ENCODE peak calls at places on chromosome 18, in eight cellular contexts. L is heart right ventricle, V is brain microvascular endothelial cell, Y is cardiac muscle cell, M is astrocyte, P is heart left ventricle, J is stomach, I is IMR-90. C is an unnamed sample.

GRCh38 chr18:69813559-69813958 is 134.1 kb downstream of the CD226 start:
- DNase-seq in L (no peak), J (no peak), I (no peak), M (no peak), P (no peak), Y (no peak), V (no peak), C (no peak)

GRCh38 chr18:11419336-11419735 is 190.1 kb upstream of the SLC35G4 start:
- DNase-seq in V (no peak), L (no peak), I (no peak), M (no peak), J (no peak), P (no peak), Y (peak; percentile 3), C (no peak)

GRCh38 chr18:59681521-59682004 is 15.7 kb downstream of the CCBE1 start:
- DNase-seq in J (no peak), I (no peak), M (no peak), L (no peak), Y (no peak), P (no peak), V (no peak), C (no peak)

GRCh38 chr18:74517236-74517630 is 17.1 kb upstream of the CNDP1 start:
- DNase-seq in V (no peak), I (no peak), M (no peak), L (no peak), Y (no peak), P (no peak), J (peak; percentile 23), C (no peak)

GRCh38 chr18:78378983-78379382 is 600.6 kb upstream of the SALL3 start:
- DNase-seq in L (no peak), V (no peak), M (no peak), P (no peak), I (no peak), J (no peak), Y (no peak), C (no peak)

GRCh38 chr18:9681217-9681616 is 26.9 kb upstream of the RAB31 start:
- DNase-seq in I (no peak), L (no peak), Y (no peak), V (no peak), M (no peak), J (no peak), P (no peak), C (no peak)

GRCh38 chr18:31661965-31662364 is 22.4 kb downstream of the B4GALT6 start:
- DNase-seq in M (peak; percentile 91), L (no peak), Y (peak; percentile 80), P (no peak), J (no peak), I (peak; percentile 35), V (peak; percentile 22), C (no peak)

GRCh38 chr18:2515908-2516625 is 55.2 kb downstream of the METTL4 start:
- DNase-seq in L (no peak), Y (peak; percentile 83), M (peak; percentile 94), J (no peak), P (no peak), V (peak; percentile 89), I (peak; percentile 95), C (no peak)

GRCh38 chr18:40760251-40760650 is 1194.8 kb upstream of the PIK3C3 start:
- DNase-seq in M (no peak), I (no peak), J (no peak), V (no peak), L (no peak), Y (no peak), P (no peak), C (no peak)

GRCh38 chr18:79684283-79684631 is 4.7 kb downstream of the CTDP1 start:
- DNase-seq in P (no peak), M (no peak), V (no peak), J (no peak), L (no peak), I (no peak), Y (no peak), C (no peak)

GRCh38 chr18:45621068-45621511 is 5.8 kb downstream of the SLC14A2 start:
- DNase-seq in Y (peak; percentile 54), J (no peak), V (peak; percentile 25), P (peak; percentile 32), L (no peak), M (no peak), I (peak; percentile 44), C (peak; percentile 17)

GRCh38 chr18:67367540-67367939 is 149.0 kb downstream of the DSEL start:
- DNase-seq in L (no peak), Y (no peak), V (no peak), M (peak; percentile 14), J (no peak), I (peak; percentile 38), P (no peak), C (no peak)

GRCh38 chr18:36572135-36572856 is 256.5 kb downstream of the TPGS2 start:
- DNase-seq in I (peak; percentile 49), M (peak; percentile 44), V (peak; percentile 60), P (no peak), Y (peak; percentile 80), J (no peak), L (no peak), C (peak; percentile 51)

GRCh38 chr18:59848002-59848401 is 51.8 kb upstream of the PMAIP1 start:
- DNase-seq in I (no peak), Y (no peak), J (no peak), M (no peak), P (no peak), V (no peak), L (no peak), C (no peak)

GRCh38 chr18:6405237-6406074 is 9.3 kb downstream of the L3MBTL4 start:
- DNase-seq in P (no peak), J (no peak), I (no peak), M (peak; percentile 18), Y (peak; percentile 24), V (peak; percentile 36), L (no peak), C (no peak)

GRCh38 chr18:79105455-79105854 is 36.3 kb downstream of the ATP9B start:
- DNase-seq in I (no peak), Y (no peak), V (no peak), L (no peak), J (no peak), M (no peak), P (no peak), C (no peak)

GRCh38 chr18:9348079-9348671 is 13.6 kb downstream of the TWSG1 start:
- DNase-seq in P (no peak), Y (peak; percentile 59), V (peak; percentile 21), J (no peak), M (peak; percentile 76), I (peak; percentile 54), L (no peak), C (no peak)

GRCh38 chr18:79393181-79393598 is 2.5 kb upstream of the NFATC1 start:
- DNase-seq in J (no peak), I (no peak), M (no peak), P (no peak), V (no peak), L (peak; percentile 49), Y (peak; percentile 36), C (no peak)

DNA sequence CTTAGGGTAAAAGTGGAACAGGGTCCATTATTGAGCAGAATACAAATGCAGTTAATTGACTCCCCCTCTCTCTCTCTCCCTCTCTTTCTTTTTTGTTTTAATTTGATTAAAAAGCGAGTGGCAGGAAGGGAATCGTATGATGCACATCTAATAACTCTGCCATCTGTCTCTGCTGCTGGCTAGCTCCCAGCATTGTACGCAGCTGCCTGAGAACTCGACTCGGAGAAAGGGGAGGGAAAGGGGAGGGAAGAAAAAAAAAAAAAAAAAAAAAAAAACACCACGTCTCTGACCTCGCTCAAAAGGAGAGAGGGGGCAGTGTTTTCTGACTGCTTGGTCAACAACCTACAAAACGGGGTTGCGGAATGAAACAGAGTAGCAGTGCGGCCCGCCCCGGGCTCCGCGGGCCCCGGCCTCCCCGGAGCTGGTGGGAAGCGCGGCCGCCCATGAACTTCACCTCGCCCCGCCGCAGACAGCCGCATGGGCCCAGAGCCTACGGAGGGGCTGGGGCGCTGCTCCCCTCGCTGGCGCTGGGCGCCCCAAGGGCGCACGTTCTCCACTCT is 265.7 kb downstream of the TCF4 start:
- DNase-seq in V (peak; percentile 90), P (peak; percentile 88), I (peak; percentile 96), Y (peak; percentile 96), M (peak; percentile 93), J (peak; percentile 49), L (peak; percentile 84), C (peak; percentile 45)
- TF ChIP-seq CTCF in V (no peak), P (no peak), I (peak; percentile 14), Y (peak; percentile 26), M (no peak), J (no peak), L (peak; percentile 52), C (no peak)

GRCh38 chr18:72868666-72869661 is 1.2 kb upstream of the NETO1 start:
- DNase-seq in L (no peak), M (no peak), P (no peak), Y (no peak), I (no peak), J (no peak), V (no peak), C (no peak)

GRCh38 chr18:72869786-72870185 is 2.0 kb upstream of the NETO1 start:
- DNase-seq in I (no peak), Y (no peak), M (no peak), P (no peak), J (no peak), V (no peak), L (no peak), C (no peak)

GRCh38 chr18:72866572-72866900 is 1.3 kb downstream of the NETO1 start:
- DNase-seq in J (no peak), I (no peak), L (no peak), Y (no peak), V (no peak), M (no peak), P (no peak), C (no peak)

GRCh38 chr18:72867721-72868665 is at the start of gene NETO1:
- DNase-seq in I (no peak), V (no peak), Y (no peak), J (no peak), L (no peak), P (no peak), M (no peak), C (no peak)

GRCh38 chr18:72866901-72867701 is 686 bp downstream of the NETO1 start:
- DNase-seq in P (no peak), V (no peak), I (no peak), Y (no peak), M (no peak), L (no peak), J (no peak), C (peak; percentile 57)
- H3K27me3 ChIP-seq in P (peaks cover 36% of the 10 kb centered on the region), V (peaks cover 8% of the 10 kb centered on the region), I (peaks cover 35% of the 10 kb centered on the region), Y (peaks cover 50% of the 10 kb centered on the region), M (peaks cover 3% of the 10 kb centered on the region), L (peaks cover 49% of the 10 kb centered on the region), J (peaks cover 28% of the 10 kb centered on the region), C (peaks cover 3% of the 10 kb centered on the region)

DNA sequence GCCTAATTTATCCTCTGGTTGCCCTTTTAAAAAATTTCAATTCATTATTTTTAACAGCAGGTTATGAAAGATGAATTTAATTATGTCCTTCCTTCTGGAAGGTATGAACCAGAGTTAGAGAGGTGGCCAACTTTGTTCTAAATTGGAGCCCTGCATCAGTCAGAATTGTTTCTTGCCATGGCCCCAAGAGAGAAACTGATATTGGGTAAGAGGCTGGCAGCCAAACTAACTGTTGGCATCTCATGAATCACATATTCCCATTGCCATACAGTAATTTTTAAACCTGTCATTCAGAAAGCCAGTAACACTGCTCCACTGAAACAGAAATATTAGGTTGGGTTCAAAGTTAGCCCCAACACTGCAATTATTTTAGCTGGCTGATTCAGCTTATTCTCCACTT is 67.4 kb downstream of the SMAD2 start:
- DNase-seq in V (no peak), I (no peak), Y (peak; percentile 12), P (peak; percentile 34), J (no peak), M (no peak), L (no peak), C (no peak)
- H3K36me3 ChIP-seq in V (peaks cover 4% of the 10 kb centered on the region), I (peaks cover 8% of the 10 kb centered on the region), Y (peaks cover 29% of the 10 kb centered on the region), P (no peaks in the 10 kb centered on the region), J (peaks cover 73% of the 10 kb centered on the region), M (peaks cover 19% of the 10 kb centered on the region), L (no peaks in the 10 kb centered on the region), C (peaks cover 7% of the 10 kb centered on the region)

GRCh38 chr18:477565-477964 is 22.9 kb downstream of the COLEC12 start:
- DNase-seq in J (peak; percentile 53), M (no peak), I (no peak), Y (no peak), P (no peak), V (no peak), L (no peak), C (peak; percentile 47)
- TF ChIP-seq CTCF in J (peak; percentile 56), M (no peak), I (no peak), Y (peak; percentile 17), P (no peak), V (peak; percentile 29), L (no peak), C (peak; percentile 48)